ENCODE peak calls at places on chromosome 13, in five cellular contexts. V, Z, U, M and T are unnamed samples.

GRCh38 chr13:48493851-48494250 is 39.0 kb downstream of the RCBTB2 start:
- DNase-seq in V (no peak), Z (no peak), U (no peak), M (no peak), T (no peak)

GRCh38 chr13:19860884-19861655 is 2.4 kb downstream of the ZMYM5 start:
- DNase-seq in V (peak), Z (no peak), U (no peak), M (no peak), T (peak)

GRCh38 chr13:76813874-76814273 is 72.3 kb downstream of the KCTD12 start:
- DNase-seq in V (no peak), Z (no peak), U (peak), M (no peak), T (no peak)

GRCh38 chr13:79314652-79315051 is 91.4 kb downstream of the RBM26 start:
- DNase-seq in V (no peak), Z (no peak), U (no peak), M (no peak), T (no peak)

GRCh38 chr13:96460571-96460970 is 370.7 kb downstream of the HS6ST3 start:
- DNase-seq in V (no peak), Z (no peak), U (peak), M (no peak), T (no peak)

GRCh38 chr13:32878172-32878571 is 138.1 kb upstream of the KL start:
- DNase-seq in V (no peak), Z (no peak), U (no peak), M (no peak), T (peak)

GRCh38 chr13:64078025-64078424 is 2662.4 kb upstream of the PCDH20 start:
- DNase-seq in V (no peak), Z (no peak), U (no peak), M (no peak), T (no peak)

GRCh38 chr13:111572956-111573355 is 252.5 kb downstream of the TEX29 start:
- DNase-seq in V (no peak), Z (no peak), U (no peak), M (no peak), T (no peak)

GRCh38 chr13:79591493-79591892 is 110.5 kb downstream of the NDFIP2 start:
- DNase-seq in V (no peak), Z (no peak), U (no peak), M (no peak), T (no peak)

GRCh38 chr13:22848539-22849052 is 332.2 kb upstream of the SGCG start:
- DNase-seq in V (no peak), Z (no peak), U (no peak), M (no peak), T (no peak)

GRCh38 chr13:89688908-89689307 is 1658.6 kb upstream of the MIR17HG start:
- DNase-seq in V (no peak), Z (no peak), U (no peak), M (no peak), T (peak)

GRCh38 chr13:71801781-71802180 is 65.2 kb downstream of the DACH1 start:
- DNase-seq in V (no peak), Z (no peak), U (no peak), M (no peak), T (no peak)

GRCh38 chr13:29196409-29197074 is 376.4 kb downstream of the MTUS2 start:
- DNase-seq in V (no peak), Z (no peak), U (peak), M (no peak), T (no peak)

GRCh38 chr13:25345555-25345954 is 26.2 kb upstream of the ATP8A2 start:
- DNase-seq in V (no peak), Z (no peak), U (no peak), M (no peak), T (no peak)

GRCh38 chr13:97975851-97976550 is 22.5 kb downstream of the IPO5 start:
- DNase-seq in V (peak), Z (peak), U (peak), M (peak), T (peak)

GRCh38 chr13:98549006-98549727 is 27.7 kb downstream of the STK24 start:
- DNase-seq in V (peak), Z (no peak), U (no peak), M (no peak), T (peak)

GRCh38 chr13:111411186-111411858 is 90.9 kb downstream of the TEX29 start:
- DNase-seq in V (no peak), Z (no peak), U (no peak), M (no peak), T (no peak)

GRCh38 chr13:102571075-102571474 is 25.7 kb upstream of the TPP2 start:
- DNase-seq in V (no peak), Z (no peak), U (peak), M (no peak), T (no peak)

GRCh38 chr13:32650705-32651311 is 64.6 kb downstream of the PDS5B start:
- DNase-seq in V (peak), Z (no peak), U (peak), M (peak), T (peak)